ENCODE peak calls at places on chromosomes 3 and 15, in eight cellular contexts. One of them, this sample, is unnamed.

GRCh38 chr3:35200056-35200455 is 439.3 kb upstream of the ARPP21 start:
- DNase-seq in substantia nigra: no peak
- DNase-seq in adrenal gland: no peak
- DNase-seq in IMR-90: no peak
- DNase-seq in neural progenitor cell: no peak
- DNase-seq in endodermal cell: no peak
- DNase-seq in SJSA1: no peak
- DNase-seq in PC-9: no peak
- DNase-seq in this sample: no peak

GRCh38 chr3:27089063-27089462 is 280.1 kb downstream of the NEK10 start:
- DNase-seq in substantia nigra: no peak
- DNase-seq in adrenal gland: no peak
- DNase-seq in IMR-90: no peak
- DNase-seq in neural progenitor cell: no peak
- DNase-seq in endodermal cell: no peak
- DNase-seq in SJSA1: no peak
- DNase-seq in PC-9: no peak
- DNase-seq in this sample: no peak

GRCh38 chr15:92164327-92165000 is 229.2 kb upstream of the ST8SIA2 start:
- DNase-seq in substantia nigra: no peak
- DNase-seq in adrenal gland: no peak
- DNase-seq in IMR-90: peak
- DNase-seq in neural progenitor cell: peak
- DNase-seq in endodermal cell: peak
- DNase-seq in SJSA1: peak
- DNase-seq in PC-9: no peak
- DNase-seq in this sample: peak

GRCh38 chr15:99424978-99425665 is 140.7 kb upstream of the MEF2A start:
- DNase-seq in substantia nigra: no peak
- DNase-seq in adrenal gland: peak
- DNase-seq in IMR-90: peak
- DNase-seq in neural progenitor cell: no peak
- DNase-seq in endodermal cell: no peak
- DNase-seq in SJSA1: no peak
- DNase-seq in PC-9: peak
- DNase-seq in this sample: peak

GRCh38 chr15:22866066-22866465 is 27.6 kb downstream of the NIPA2 start:
- DNase-seq in substantia nigra: no peak
- DNase-seq in adrenal gland: no peak
- DNase-seq in IMR-90: peak
- DNase-seq in neural progenitor cell: no peak
- DNase-seq in endodermal cell: no peak
- DNase-seq in SJSA1: peak
- DNase-seq in PC-9: no peak
- DNase-seq in this sample: peak

GRCh38 chr3:5007873-5008272 is 28.6 kb downstream of the BHLHE40 start:
- DNase-seq in substantia nigra: no peak
- DNase-seq in adrenal gland: no peak
- DNase-seq in IMR-90: no peak
- DNase-seq in neural progenitor cell: no peak
- DNase-seq in endodermal cell: peak
- DNase-seq in SJSA1: no peak
- DNase-seq in PC-9: no peak
- DNase-seq in this sample: no peak

GRCh38 chr3:188269040-188269439 is 115.1 kb downstream of the LPP start:
- DNase-seq in substantia nigra: no peak
- DNase-seq in adrenal gland: no peak
- DNase-seq in IMR-90: no peak
- DNase-seq in neural progenitor cell: no peak
- DNase-seq in endodermal cell: no peak
- DNase-seq in SJSA1: no peak
- DNase-seq in PC-9: no peak
- DNase-seq in this sample: no peak

GRCh38 chr3:114721864-114722263 is 425.2 kb downstream of the ZBTB20 start:
- DNase-seq in substantia nigra: no peak
- DNase-seq in adrenal gland: no peak
- DNase-seq in IMR-90: no peak
- DNase-seq in neural progenitor cell: no peak
- DNase-seq in endodermal cell: no peak
- DNase-seq in SJSA1: no peak
- DNase-seq in PC-9: no peak
- DNase-seq in this sample: no peak

GRCh38 chr3:61425356-61425755 is 136.0 kb upstream of the PTPRG start:
- DNase-seq in substantia nigra: no peak
- DNase-seq in adrenal gland: no peak
- DNase-seq in IMR-90: no peak
- DNase-seq in neural progenitor cell: no peak
- DNase-seq in endodermal cell: no peak
- DNase-seq in SJSA1: no peak
- DNase-seq in PC-9: no peak
- DNase-seq in this sample: no peak

GRCh38 chr3:49454457-49454856 is 15.6 kb upstream of the DAG1 start:
- DNase-seq in substantia nigra: no peak
- DNase-seq in adrenal gland: no peak
- DNase-seq in IMR-90: no peak
- DNase-seq in neural progenitor cell: peak
- DNase-seq in endodermal cell: peak
- DNase-seq in SJSA1: no peak
- DNase-seq in PC-9: peak
- DNase-seq in this sample: peak

GRCh38 chr3:104452697-104453096 is 914.0 kb upstream of the ALCAM start:
- DNase-seq in substantia nigra: no peak
- DNase-seq in adrenal gland: no peak
- DNase-seq in IMR-90: no peak
- DNase-seq in neural progenitor cell: no peak
- DNase-seq in endodermal cell: no peak
- DNase-seq in SJSA1: peak
- DNase-seq in PC-9: no peak
- DNase-seq in this sample: no peak

GRCh38 chr3:151196441-151196840 is 6.6 kb downstream of the GPR171 start:
- DNase-seq in substantia nigra: no peak
- DNase-seq in adrenal gland: no peak
- DNase-seq in IMR-90: no peak
- DNase-seq in neural progenitor cell: no peak
- DNase-seq in endodermal cell: no peak
- DNase-seq in SJSA1: no peak
- DNase-seq in PC-9: no peak
- DNase-seq in this sample: no peak

GRCh38 chr3:128075516-128076464 is 23.6 kb downstream of the SEC61A1 start:
- DNase-seq in substantia nigra: peak
- DNase-seq in adrenal gland: peak
- DNase-seq in IMR-90: peak
- DNase-seq in neural progenitor cell: peak
- DNase-seq in endodermal cell: peak
- DNase-seq in SJSA1: no peak
- DNase-seq in PC-9: no peak
- DNase-seq in this sample: peak

GRCh38 chr3:100033184-100033583 is 81.1 kb downstream of the FILIP1L start:
- DNase-seq in substantia nigra: no peak
- DNase-seq in adrenal gland: no peak
- DNase-seq in IMR-90: peak
- DNase-seq in neural progenitor cell: no peak
- DNase-seq in endodermal cell: no peak
- DNase-seq in SJSA1: peak
- DNase-seq in PC-9: no peak
- DNase-seq in this sample: no peak

GRCh38 chr3:23165571-23165970 is 37.6 kb upstream of the UBE2E2 start:
- DNase-seq in substantia nigra: no peak
- DNase-seq in adrenal gland: no peak
- DNase-seq in IMR-90: no peak
- DNase-seq in neural progenitor cell: no peak
- DNase-seq in endodermal cell: no peak
- DNase-seq in SJSA1: no peak
- DNase-seq in PC-9: no peak
- DNase-seq in this sample: no peak

GRCh38 chr3:101217458-101217849 is 102.9 kb downstream of the IMPG2 start:
- DNase-seq in substantia nigra: no peak
- DNase-seq in adrenal gland: no peak
- DNase-seq in IMR-90: no peak
- DNase-seq in neural progenitor cell: no peak
- DNase-seq in endodermal cell: no peak
- DNase-seq in SJSA1: no peak
- DNase-seq in PC-9: no peak
- DNase-seq in this sample: no peak

GRCh38 chr15:86183765-86184491 is 104.3 kb downstream of the AGBL1 start:
- DNase-seq in substantia nigra: no peak
- DNase-seq in adrenal gland: no peak
- DNase-seq in IMR-90: no peak
- DNase-seq in neural progenitor cell: peak
- DNase-seq in endodermal cell: no peak
- DNase-seq in SJSA1: no peak
- DNase-seq in PC-9: no peak
- DNase-seq in this sample: no peak

GRCh38 chr3:149011676-149012075 is 20.3 kb downstream of the GYG1 start:
- DNase-seq in substantia nigra: no peak
- DNase-seq in adrenal gland: no peak
- DNase-seq in IMR-90: no peak
- DNase-seq in neural progenitor cell: no peak
- DNase-seq in endodermal cell: no peak
- DNase-seq in SJSA1: no peak
- DNase-seq in PC-9: no peak
- DNase-seq in this sample: no peak
- H3K27ac ChIP-seq in substantia nigra: no peak
- H3K27ac ChIP-seq in adrenal gland: no peak
- H3K27ac ChIP-seq in IMR-90: no peak
- H3K27ac ChIP-seq in neural progenitor cell: no peak
- H3K27ac ChIP-seq in endodermal cell: no peak
- H3K27ac ChIP-seq in SJSA1: no peak
- H3K27ac ChIP-seq in PC-9: no peak
- H3K27ac ChIP-seq in this sample: no peak

GRCh38 chr3:112813723-112814171 is 32.9 kb downstream of the CD200R1L start:
- DNase-seq in substantia nigra: no peak
- DNase-seq in adrenal gland: no peak
- DNase-seq in IMR-90: peak
- DNase-seq in neural progenitor cell: no peak
- DNase-seq in endodermal cell: no peak
- DNase-seq in SJSA1: no peak
- DNase-seq in PC-9: no peak
- DNase-seq in this sample: no peak

GRCh38 chr3:112811150-112811884 is 35.3 kb downstream of the CD200R1L start:
- DNase-seq in substantia nigra: no peak
- DNase-seq in adrenal gland: peak
- DNase-seq in IMR-90: peak
- DNase-seq in neural progenitor cell: no peak
- DNase-seq in endodermal cell: no peak
- DNase-seq in SJSA1: no peak
- DNase-seq in PC-9: no peak
- DNase-seq in this sample: no peak

GRCh38 chr3:112811917-112812660 is 34.6 kb downstream of the CD200R1L start:
- DNase-seq in substantia nigra: no peak
- DNase-seq in adrenal gland: no peak
- DNase-seq in IMR-90: no peak
- DNase-seq in neural progenitor cell: no peak
- DNase-seq in endodermal cell: no peak
- DNase-seq in SJSA1: no peak
- DNase-seq in PC-9: no peak
- DNase-seq in this sample: no peak

GRCh38 chr3:112814256-112814655 is 32.4 kb downstream of the CD200R1L start:
- DNase-seq in substantia nigra: no peak
- DNase-seq in adrenal gland: no peak
- DNase-seq in IMR-90: peak
- DNase-seq in neural progenitor cell: peak
- DNase-seq in endodermal cell: no peak
- DNase-seq in SJSA1: peak
- DNase-seq in PC-9: peak
- DNase-seq in this sample: no peak

DNA sequence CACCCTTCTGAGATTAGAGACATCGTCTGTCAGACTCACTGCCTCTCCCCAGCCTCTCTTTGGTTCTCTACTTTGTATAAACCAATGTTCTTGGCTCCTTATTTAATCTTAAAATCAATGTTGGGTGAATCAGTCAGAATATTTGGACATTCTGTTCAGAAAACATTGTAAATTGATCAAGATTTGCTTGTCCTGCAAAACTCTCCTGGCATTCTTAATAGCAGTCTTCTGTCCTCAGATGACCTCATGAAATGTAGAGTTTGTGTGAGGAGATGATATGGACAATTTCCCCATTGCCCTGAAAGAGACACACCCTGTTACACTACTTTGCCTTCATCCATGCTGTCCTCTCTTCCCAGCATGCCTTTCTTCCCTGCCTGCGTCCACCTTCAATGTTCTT is 33.6 kb downstream of the CD200R1L start:
- DNase-seq in substantia nigra: no peak
- DNase-seq in adrenal gland: no peak
- DNase-seq in IMR-90: no peak
- DNase-seq in neural progenitor cell: no peak
- DNase-seq in endodermal cell: no peak
- DNase-seq in SJSA1: no peak
- DNase-seq in PC-9: no peak
- DNase-seq in this sample: no peak
- H3K27ac ChIP-seq in substantia nigra: no peak
- H3K27ac ChIP-seq in adrenal gland: no peak
- H3K27ac ChIP-seq in IMR-90: peak
- H3K27ac ChIP-seq in neural progenitor cell: no peak
- H3K27ac ChIP-seq in endodermal cell: no peak
- H3K27ac ChIP-seq in SJSA1: no peak
- H3K27ac ChIP-seq in PC-9: no peak
- H3K27ac ChIP-seq in this sample: peak

GRCh38 chr15:75335705-75336355 is at the start of gene COMMD4:
- DNase-seq in substantia nigra: peak
- DNase-seq in adrenal gland: peak
- DNase-seq in IMR-90: peak
- DNase-seq in neural progenitor cell: peak
- DNase-seq in endodermal cell: peak
- DNase-seq in SJSA1: peak
- DNase-seq in PC-9: peak
- DNase-seq in this sample: peak

GRCh38 chr15:75338661-75339240 is 2.9 kb downstream of the COMMD4 start:
- DNase-seq in substantia nigra: no peak
- DNase-seq in adrenal gland: no peak
- DNase-seq in IMR-90: no peak
- DNase-seq in neural progenitor cell: no peak
- DNase-seq in endodermal cell: no peak
- DNase-seq in SJSA1: no peak
- DNase-seq in PC-9: no peak
- DNase-seq in this sample: no peak

GRCh38 chr15:75339531-75340240 is 3.8 kb downstream of the COMMD4 start:
- DNase-seq in substantia nigra: no peak
- DNase-seq in adrenal gland: no peak
- DNase-seq in IMR-90: no peak
- DNase-seq in neural progenitor cell: no peak
- DNase-seq in endodermal cell: no peak
- DNase-seq in SJSA1: no peak
- DNase-seq in PC-9: no peak
- DNase-seq in this sample: no peak

GRCh38 chr15:75329571-75329970 is 6.3 kb upstream of the COMMD4 start:
- DNase-seq in substantia nigra: no peak
- DNase-seq in adrenal gland: no peak
- DNase-seq in IMR-90: no peak
- DNase-seq in neural progenitor cell: no peak
- DNase-seq in endodermal cell: no peak
- DNase-seq in SJSA1: no peak
- DNase-seq in PC-9: no peak
- DNase-seq in this sample: no peak

GRCh38 chr15:75335313-75335704 is 554 bp upstream of the COMMD4 start:
- DNase-seq in substantia nigra: no peak
- DNase-seq in adrenal gland: no peak
- DNase-seq in IMR-90: no peak
- DNase-seq in neural progenitor cell: no peak
- DNase-seq in endodermal cell: no peak
- DNase-seq in SJSA1: no peak
- DNase-seq in PC-9: no peak
- DNase-seq in this sample: no peak
- H3K27ac ChIP-seq in substantia nigra: no peak
- H3K27ac ChIP-seq in adrenal gland: peak
- H3K27ac ChIP-seq in IMR-90: peak
- H3K27ac ChIP-seq in neural progenitor cell: no peak
- H3K27ac ChIP-seq in endodermal cell: no peak
- H3K27ac ChIP-seq in SJSA1: peak
- H3K27ac ChIP-seq in PC-9: peak
- H3K27ac ChIP-seq in this sample: no peak

GRCh38 chr3:58180099-58180880 is 30.5 kb downstream of the DNASE1L3 start:
- DNase-seq in substantia nigra: no peak
- DNase-seq in adrenal gland: no peak
- DNase-seq in IMR-90: no peak
- DNase-seq in neural progenitor cell: no peak
- DNase-seq in endodermal cell: no peak
- DNase-seq in SJSA1: no peak
- DNase-seq in PC-9: no peak
- DNase-seq in this sample: peak
- H3K27ac ChIP-seq in substantia nigra: no peak
- H3K27ac ChIP-seq in adrenal gland: no peak
- H3K27ac ChIP-seq in IMR-90: no peak
- H3K27ac ChIP-seq in neural progenitor cell: no peak
- H3K27ac ChIP-seq in endodermal cell: no peak
- H3K27ac ChIP-seq in SJSA1: no peak
- H3K27ac ChIP-seq in PC-9: no peak
- H3K27ac ChIP-seq in this sample: no peak

This sample was measured in osteoblast.